ENCODE peak calls at places on chromosomes 11 and 22, in ten cellular contexts. One of them, this sample, is unnamed.

GRCh38 chr22:49786976-49787843 is 40.5 kb downstream of the BRD1 start:
- DNase-seq in CD8-positive, alpha-beta T cell: no peak
- DNase-seq in fibroblast of mammary gland: no peak
- DNase-seq in substantia nigra: no peak
- DNase-seq in CD4-positive, alpha-beta memory T cell: no peak
- DNase-seq in lower leg skin: no peak
- DNase-seq in Peyer's patch: no peak
- DNase-seq in fibroblast of pulmonary artery: no peak
- DNase-seq in tibial artery: no peak
- DNase-seq in foreskin keratinocyte: no peak
- DNase-seq in this sample: no peak

GRCh38 chr11:16226245-16226644 is 130.1 kb downstream of the SOX6 start:
- DNase-seq in tibial artery: no peak
- DNase-seq in substantia nigra: no peak
- DNase-seq in fibroblast of pulmonary artery: peak
- DNase-seq in CD8-positive, alpha-beta T cell: no peak
- DNase-seq in Peyer's patch: peak
- DNase-seq in foreskin keratinocyte: peak
- DNase-seq in lower leg skin: no peak
- DNase-seq in fibroblast of mammary gland: peak
- DNase-seq in CD4-positive, alpha-beta memory T cell: no peak
- DNase-seq in this sample: no peak

GRCh38 chr11:76661835-76662434 is 8.6 kb downstream of the LRRC32 start:
- DNase-seq in foreskin keratinocyte: no peak
- DNase-seq in fibroblast of mammary gland: no peak
- DNase-seq in lower leg skin: no peak
- DNase-seq in fibroblast of pulmonary artery: no peak
- DNase-seq in Peyer's patch: peak
- DNase-seq in CD8-positive, alpha-beta T cell: no peak
- DNase-seq in tibial artery: peak
- DNase-seq in substantia nigra: no peak
- DNase-seq in CD4-positive, alpha-beta memory T cell: no peak
- DNase-seq in this sample: no peak

GRCh38 chr11:102603091-102603490 is 22.0 kb downstream of the MMP20 start:
- DNase-seq in fibroblast of pulmonary artery: peak
- DNase-seq in substantia nigra: peak
- DNase-seq in fibroblast of mammary gland: peak
- DNase-seq in Peyer's patch: no peak
- DNase-seq in foreskin keratinocyte: no peak
- DNase-seq in CD8-positive, alpha-beta T cell: no peak
- DNase-seq in lower leg skin: no peak
- DNase-seq in tibial artery: no peak
- DNase-seq in CD4-positive, alpha-beta memory T cell: no peak
- DNase-seq in this sample: no peak

GRCh38 chr11:61133145-61133544 is 28.1 kb downstream of the VPS37C start:
- DNase-seq in Peyer's patch: no peak
- DNase-seq in substantia nigra: no peak
- DNase-seq in tibial artery: no peak
- DNase-seq in foreskin keratinocyte: no peak
- DNase-seq in fibroblast of pulmonary artery: no peak
- DNase-seq in lower leg skin: no peak
- DNase-seq in CD8-positive, alpha-beta T cell: no peak
- DNase-seq in CD4-positive, alpha-beta memory T cell: no peak
- DNase-seq in fibroblast of mammary gland: no peak
- DNase-seq in this sample: no peak

GRCh38 chr11:47111318-47111804 is 65.3 kb downstream of the ARFGAP2 start:
- DNase-seq in lower leg skin: no peak
- DNase-seq in fibroblast of pulmonary artery: no peak
- DNase-seq in CD4-positive, alpha-beta memory T cell: no peak
- DNase-seq in CD8-positive, alpha-beta T cell: no peak
- DNase-seq in Peyer's patch: no peak
- DNase-seq in fibroblast of mammary gland: no peak
- DNase-seq in substantia nigra: no peak
- DNase-seq in tibial artery: no peak
- DNase-seq in foreskin keratinocyte: no peak
- DNase-seq in this sample: no peak

GRCh38 chr11:116501728-116502127 is 271.1 kb downstream of the BUD13 start:
- DNase-seq in substantia nigra: no peak
- DNase-seq in tibial artery: no peak
- DNase-seq in CD4-positive, alpha-beta memory T cell: no peak
- DNase-seq in Peyer's patch: peak
- DNase-seq in fibroblast of pulmonary artery: no peak
- DNase-seq in lower leg skin: no peak
- DNase-seq in CD8-positive, alpha-beta T cell: no peak
- DNase-seq in foreskin keratinocyte: no peak
- DNase-seq in fibroblast of mammary gland: no peak
- DNase-seq in this sample: no peak

GRCh38 chr11:44451706-44452105 is 113.8 kb upstream of the CD82 start:
- DNase-seq in CD8-positive, alpha-beta T cell: no peak
- DNase-seq in foreskin keratinocyte: no peak
- DNase-seq in lower leg skin: no peak
- DNase-seq in fibroblast of pulmonary artery: no peak
- DNase-seq in substantia nigra: no peak
- DNase-seq in fibroblast of mammary gland: no peak
- DNase-seq in tibial artery: no peak
- DNase-seq in CD4-positive, alpha-beta memory T cell: no peak
- DNase-seq in Peyer's patch: no peak
- DNase-seq in this sample: no peak

GRCh38 chr11:83836883-83837654 is 550.9 kb upstream of the CCDC90B start:
- DNase-seq in fibroblast of pulmonary artery: peak
- DNase-seq in CD8-positive, alpha-beta T cell: no peak
- DNase-seq in lower leg skin: no peak
- DNase-seq in fibroblast of mammary gland: peak
- DNase-seq in tibial artery: peak
- DNase-seq in CD4-positive, alpha-beta memory T cell: no peak
- DNase-seq in foreskin keratinocyte: no peak
- DNase-seq in Peyer's patch: peak
- DNase-seq in substantia nigra: peak
- DNase-seq in this sample: no peak

GRCh38 chr11:79592441-79593223 is 151.8 kb upstream of the TENM4 start:
- DNase-seq in Peyer's patch: no peak
- DNase-seq in tibial artery: no peak
- DNase-seq in foreskin keratinocyte: no peak
- DNase-seq in fibroblast of mammary gland: no peak
- DNase-seq in fibroblast of pulmonary artery: no peak
- DNase-seq in CD8-positive, alpha-beta T cell: no peak
- DNase-seq in CD4-positive, alpha-beta memory T cell: no peak
- DNase-seq in lower leg skin: no peak
- DNase-seq in substantia nigra: no peak
- DNase-seq in this sample: no peak

GRCh38 chr11:35623708-35624168 is 5.5 kb downstream of the FJX1 start:
- DNase-seq in fibroblast of pulmonary artery: peak
- DNase-seq in CD8-positive, alpha-beta T cell: no peak
- DNase-seq in CD4-positive, alpha-beta memory T cell: no peak
- DNase-seq in Peyer's patch: no peak
- DNase-seq in lower leg skin: no peak
- DNase-seq in tibial artery: no peak
- DNase-seq in fibroblast of mammary gland: peak
- DNase-seq in foreskin keratinocyte: peak
- DNase-seq in substantia nigra: no peak
- DNase-seq in this sample: no peak

GRCh38 chr22:44702479-44703219 is 645 bp downstream of the PRR5 start:
- DNase-seq in lower leg skin: no peak
- DNase-seq in CD4-positive, alpha-beta memory T cell: no peak
- DNase-seq in tibial artery: no peak
- DNase-seq in fibroblast of mammary gland: no peak
- DNase-seq in foreskin keratinocyte: no peak
- DNase-seq in Peyer's patch: no peak
- DNase-seq in substantia nigra: no peak
- DNase-seq in CD8-positive, alpha-beta T cell: peak
- DNase-seq in fibroblast of pulmonary artery: peak
- DNase-seq in this sample: no peak

GRCh38 chr11:61587541-61587941 is 6.7 kb upstream of the SYT7 start:
- DNase-seq in substantia nigra: no peak
- DNase-seq in CD8-positive, alpha-beta T cell: peak
- DNase-seq in fibroblast of pulmonary artery: no peak
- DNase-seq in tibial artery: no peak
- DNase-seq in CD4-positive, alpha-beta memory T cell: peak
- DNase-seq in fibroblast of mammary gland: peak
- DNase-seq in Peyer's patch: peak
- DNase-seq in lower leg skin: no peak
- DNase-seq in foreskin keratinocyte: no peak
- DNase-seq in this sample: no peak

GRCh38 chr11:66856496-66857233 is at the start of gene LRFN4:
- DNase-seq in tibial artery: no peak
- DNase-seq in fibroblast of mammary gland: no peak
- DNase-seq in foreskin keratinocyte: no peak
- DNase-seq in substantia nigra: no peak
- DNase-seq in CD8-positive, alpha-beta T cell: peak
- DNase-seq in Peyer's patch: no peak
- DNase-seq in lower leg skin: no peak
- DNase-seq in fibroblast of pulmonary artery: no peak
- DNase-seq in CD4-positive, alpha-beta memory T cell: peak
- DNase-seq in this sample: no peak

GRCh38 chr11:67299471-67300191 is 3.7 kb upstream of the SSH3 start:
- DNase-seq in tibial artery: peak
- DNase-seq in fibroblast of mammary gland: no peak
- DNase-seq in substantia nigra: no peak
- DNase-seq in lower leg skin: no peak
- DNase-seq in CD4-positive, alpha-beta memory T cell: no peak
- DNase-seq in Peyer's patch: peak
- DNase-seq in CD8-positive, alpha-beta T cell: no peak
- DNase-seq in foreskin keratinocyte: no peak
- DNase-seq in fibroblast of pulmonary artery: no peak
- DNase-seq in this sample: no peak

GRCh38 chr11:20647976-20648565 is 21.3 kb upstream of the NELL1 start:
- DNase-seq in tibial artery: peak
- DNase-seq in foreskin keratinocyte: peak
- DNase-seq in substantia nigra: no peak
- DNase-seq in Peyer's patch: peak
- DNase-seq in CD8-positive, alpha-beta T cell: peak
- DNase-seq in lower leg skin: peak
- DNase-seq in CD4-positive, alpha-beta memory T cell: peak
- DNase-seq in fibroblast of mammary gland: peak
- DNase-seq in fibroblast of pulmonary artery: peak
- DNase-seq in this sample: no peak

GRCh38 chr22:27075028-27075678 is 417.8 kb downstream of the MIAT start:
- DNase-seq in CD4-positive, alpha-beta memory T cell: no peak
- DNase-seq in fibroblast of mammary gland: no peak
- DNase-seq in CD8-positive, alpha-beta T cell: no peak
- DNase-seq in foreskin keratinocyte: no peak
- DNase-seq in Peyer's patch: no peak
- DNase-seq in tibial artery: no peak
- DNase-seq in substantia nigra: no peak
- DNase-seq in fibroblast of pulmonary artery: peak
- DNase-seq in lower leg skin: no peak
- DNase-seq in this sample: no peak

GRCh38 chr11:15655552-15655951 is 540.8 kb downstream of the INSC start:
- DNase-seq in fibroblast of pulmonary artery: no peak
- DNase-seq in substantia nigra: no peak
- DNase-seq in foreskin keratinocyte: no peak
- DNase-seq in CD4-positive, alpha-beta memory T cell: no peak
- DNase-seq in Peyer's patch: peak
- DNase-seq in fibroblast of mammary gland: no peak
- DNase-seq in lower leg skin: no peak
- DNase-seq in CD8-positive, alpha-beta T cell: no peak
- DNase-seq in tibial artery: no peak
- DNase-seq in this sample: no peak

GRCh38 chr22:49934144-49934890 is 15.9 kb downstream of the CRELD2 start:
- DNase-seq in fibroblast of pulmonary artery: no peak
- DNase-seq in tibial artery: no peak
- DNase-seq in CD4-positive, alpha-beta memory T cell: peak
- DNase-seq in Peyer's patch: peak
- DNase-seq in lower leg skin: no peak
- DNase-seq in substantia nigra: peak
- DNase-seq in fibroblast of mammary gland: peak
- DNase-seq in CD8-positive, alpha-beta T cell: peak
- DNase-seq in foreskin keratinocyte: no peak
- DNase-seq in this sample: no peak

GRCh38 chr22:50177537-50178470 is 7.3 kb downstream of the PANX2 start:
- DNase-seq in CD8-positive, alpha-beta T cell: no peak
- DNase-seq in foreskin keratinocyte: no peak
- DNase-seq in lower leg skin: no peak
- DNase-seq in fibroblast of mammary gland: no peak
- DNase-seq in CD4-positive, alpha-beta memory T cell: no peak
- DNase-seq in tibial artery: no peak
- DNase-seq in substantia nigra: no peak
- DNase-seq in Peyer's patch: no peak
- DNase-seq in fibroblast of pulmonary artery: no peak
- DNase-seq in this sample: no peak

GRCh38 chr11:125164091-125164421 is 495 bp upstream of the PKNOX2 start:
- DNase-seq in CD4-positive, alpha-beta memory T cell: no peak
- DNase-seq in tibial artery: no peak
- DNase-seq in lower leg skin: no peak
- DNase-seq in Peyer's patch: no peak
- DNase-seq in foreskin keratinocyte: no peak
- DNase-seq in fibroblast of mammary gland: no peak
- DNase-seq in CD8-positive, alpha-beta T cell: no peak
- DNase-seq in substantia nigra: no peak
- DNase-seq in fibroblast of pulmonary artery: no peak
- DNase-seq in this sample: no peak

GRCh38 chr11:64556721-64557250 is 34.2 kb upstream of the SLC22A12 start:
- DNase-seq in CD8-positive, alpha-beta T cell: no peak
- DNase-seq in tibial artery: no peak
- DNase-seq in CD4-positive, alpha-beta memory T cell: no peak
- DNase-seq in Peyer's patch: no peak
- DNase-seq in fibroblast of pulmonary artery: no peak
- DNase-seq in lower leg skin: no peak
- DNase-seq in foreskin keratinocyte: no peak
- DNase-seq in fibroblast of mammary gland: no peak
- DNase-seq in substantia nigra: no peak
- DNase-seq in this sample: no peak

GRCh38 chr11:86816251-86816726 is 15.9 kb downstream of the PRSS23 start:
- DNase-seq in fibroblast of pulmonary artery: peak
- DNase-seq in tibial artery: no peak
- DNase-seq in fibroblast of mammary gland: peak
- DNase-seq in foreskin keratinocyte: no peak
- DNase-seq in substantia nigra: no peak
- DNase-seq in CD4-positive, alpha-beta memory T cell: no peak
- DNase-seq in lower leg skin: no peak
- DNase-seq in Peyer's patch: no peak
- DNase-seq in CD8-positive, alpha-beta T cell: no peak
- DNase-seq in this sample: no peak

GRCh38 chr11:115550291-115551059 is 46.3 kb upstream of the CADM1 start:
- DNase-seq in CD8-positive, alpha-beta T cell: no peak
- DNase-seq in substantia nigra: no peak
- DNase-seq in CD4-positive, alpha-beta memory T cell: no peak
- DNase-seq in foreskin keratinocyte: no peak
- DNase-seq in tibial artery: no peak
- DNase-seq in lower leg skin: no peak
- DNase-seq in fibroblast of pulmonary artery: no peak
- DNase-seq in fibroblast of mammary gland: no peak
- DNase-seq in Peyer's patch: no peak
- DNase-seq in this sample: no peak

GRCh38 chr11:130631119-130631518 is 182.7 kb downstream of the ADAMTS15 start:
- DNase-seq in CD8-positive, alpha-beta T cell: no peak
- DNase-seq in foreskin keratinocyte: peak
- DNase-seq in fibroblast of mammary gland: peak
- DNase-seq in CD4-positive, alpha-beta memory T cell: no peak
- DNase-seq in tibial artery: no peak
- DNase-seq in fibroblast of pulmonary artery: peak
- DNase-seq in lower leg skin: no peak
- DNase-seq in Peyer's patch: no peak
- DNase-seq in substantia nigra: no peak
- DNase-seq in this sample: no peak

GRCh38 chr11:118622376-118623290 is 15.2 kb downstream of the PHLDB1 start:
- DNase-seq in CD8-positive, alpha-beta T cell: no peak
- DNase-seq in CD4-positive, alpha-beta memory T cell: no peak
- DNase-seq in fibroblast of mammary gland: peak
- DNase-seq in lower leg skin: peak
- DNase-seq in fibroblast of pulmonary artery: peak
- DNase-seq in tibial artery: no peak
- DNase-seq in foreskin keratinocyte: peak
- DNase-seq in substantia nigra: no peak
- DNase-seq in Peyer's patch: no peak
- DNase-seq in this sample: no peak

GRCh38 chr11:78929092-78929905 is 354.6 kb upstream of the NARS2 start:
- DNase-seq in foreskin keratinocyte: no peak
- DNase-seq in fibroblast of mammary gland: no peak
- DNase-seq in substantia nigra: no peak
- DNase-seq in CD4-positive, alpha-beta memory T cell: no peak
- DNase-seq in CD8-positive, alpha-beta T cell: no peak
- DNase-seq in Peyer's patch: no peak
- DNase-seq in tibial artery: no peak
- DNase-seq in lower leg skin: no peak
- DNase-seq in fibroblast of pulmonary artery: no peak
- DNase-seq in this sample: no peak